ENCODE peak calls at places on chromosomes 7 and 10, in five cellular contexts. R, O, F, A and N are unnamed samples.
A peak's percentile ranks its signal among the peaks of the same experiment; 100 is the strongest.

GRCh38 chr7:147803625-147804024 is 786.9 kb upstream of the C7orf33 start:
- DNase-seq in R (no peak), O (no peak), F (no peak), A (no peak), N (no peak)

GRCh38 chr10:104139221-104139620 is 17.2 kb downstream of the SFR1 start:
- DNase-seq in R (no peak), O (no peak), F (no peak), A (no peak), N (no peak)

GRCh38 chr10:122163182-122164027 is 107.7 kb upstream of the BTBD16 start:
- DNase-seq in R (no peak), O (no peak), F (no peak), A (no peak), N (no peak)

GRCh38 chr7:9876053-9876452 is 1097.6 kb upstream of the PHF14 start:
- DNase-seq in R (no peak), O (no peak), F (no peak), A (no peak), N (no peak)

GRCh38 chr10:71741671-71742070 is 22.1 kb upstream of the C10orf105 start:
- DNase-seq in R (no peak), O (no peak), F (no peak), A (no peak), N (no peak)

GRCh38 chr7:90605055-90605454 is 8.9 kb downstream of the CDK14 start:
- DNase-seq in R (no peak), O (no peak), F (no peak), A (no peak), N (no peak)

GRCh38 chr7:70695804-70696104 is 436.2 kb upstream of the GALNT17 start:
- DNase-seq in R (peak; percentile 54), O (no peak), F (peak; percentile 12), A (no peak), N (no peak)

GRCh38 chr10:26721561-26721960 is 24.1 kb downstream of the PDSS1 start:
- DNase-seq in R (no peak), O (no peak), F (peak; percentile 5), A (no peak), N (no peak)

GRCh38 chr10:126674741-126675515 is 4.4 kb upstream of the C10orf90 start:
- DNase-seq in R (no peak), O (no peak), F (no peak), A (no peak), N (no peak)

GRCh38 chr10:75195035-75195763 is 15.4 kb upstream of the VDAC2 start:
- DNase-seq in R (no peak), O (no peak), F (no peak), A (no peak), N (no peak)

GRCh38 chr10:8052344-8052969 is 2.0 kb upstream of the GATA3 start:
- DNase-seq in R (peak; percentile 19), O (no peak), F (no peak), A (no peak), N (no peak)

GRCh38 chr7:97145068-97145467 is 27.6 kb downstream of the SDHAF3 start:
- DNase-seq in R (no peak), O (no peak), F (no peak), A (no peak), N (no peak)

GRCh38 chr7:111292026-111292430 is 201.1 kb downstream of the LRRN3 start:
- DNase-seq in R (no peak), O (no peak), F (no peak), A (no peak), N (no peak)

GRCh38 chr7:7808156-7808555 is 89.7 kb upstream of the RPA3 start:
- DNase-seq in R (no peak), O (no peak), F (no peak), A (no peak), N (no peak)

GRCh38 chr7:50529093-50529862 is 35.9 kb downstream of the DDC start:
- DNase-seq in R (no peak), O (no peak), F (no peak), A (no peak), N (no peak)

GRCh38 chr7:2000153-2000687 is 232.5 kb downstream of the MAD1L1 start:
- DNase-seq in R (no peak), O (no peak), F (no peak), A (peak; percentile 9), N (no peak)

GRCh38 chr10:63466168-63466935 is 575 bp upstream of the JMJD1C start:
- DNase-seq in R (peak; percentile 54), O (peak; percentile 62), F (peak; percentile 56), A (peak; percentile 46), N (peak; percentile 53)

GRCh38 chr7:1385809-1386622 is 73.3 kb downstream of the MICALL2 start:
- DNase-seq in R (no peak), O (no peak), F (no peak), A (no peak), N (no peak)

GRCh38 chr10:69359089-69360025 is 57.4 kb downstream of the TACR2 start:
- DNase-seq in R (no peak), O (no peak), F (no peak), A (no peak), N (no peak)

GRCh38 chr10:38118072-38118807 is 24.1 kb downstream of the ZNF37A start:
- DNase-seq in R (no peak), O (no peak), F (no peak), A (no peak), N (no peak)

GRCh38 chr10:58334817-58335305 is at the start of gene UBE2D1:
- DNase-seq in R (peak; percentile 93), O (peak; percentile 83), F (peak; percentile 80), A (peak; percentile 94), N (peak; percentile 85)
- TF ChIP-seq CTCF in R (no peak), O (no peak), F (peak; percentile 27), A (peak; percentile 55), N (no peak)

GRCh38 chr10:79155301-79156081 is 86.7 kb downstream of the ZMIZ1 start:
- DNase-seq in R (no peak), O (peak; percentile 41), F (no peak), A (peak; percentile 47), N (no peak)
- TF ChIP-seq CTCF in R (no peak), O (peak; percentile 6), F (no peak), A (peak; percentile 39), N (no peak)

DNA sequence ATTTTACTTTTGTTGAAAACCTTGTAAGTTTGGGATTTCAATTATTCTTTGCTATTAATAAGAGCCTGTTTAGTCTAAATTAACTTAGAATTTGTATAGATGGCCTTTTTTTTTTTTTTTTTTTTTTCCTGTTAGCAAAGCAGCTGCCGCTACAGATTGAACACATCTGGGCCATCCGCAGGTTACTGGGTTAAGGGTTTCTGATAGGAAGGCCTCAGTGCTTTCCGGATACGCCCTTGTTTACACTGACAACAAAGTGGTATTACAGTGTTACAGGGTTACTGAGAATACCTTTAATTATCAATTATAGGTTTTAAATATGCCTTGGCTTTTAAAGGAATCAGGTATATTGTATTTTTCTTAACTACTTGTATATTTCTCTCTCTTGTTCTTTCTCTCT is 76.8 kb downstream of the PTN start:
- DNase-seq in R (no peak), O (no peak), F (no peak), A (no peak), N (no peak)
- TF ChIP-seq CTCF in R (no peak), O (no peak), F (no peak), A (no peak), N (no peak)

DNA sequence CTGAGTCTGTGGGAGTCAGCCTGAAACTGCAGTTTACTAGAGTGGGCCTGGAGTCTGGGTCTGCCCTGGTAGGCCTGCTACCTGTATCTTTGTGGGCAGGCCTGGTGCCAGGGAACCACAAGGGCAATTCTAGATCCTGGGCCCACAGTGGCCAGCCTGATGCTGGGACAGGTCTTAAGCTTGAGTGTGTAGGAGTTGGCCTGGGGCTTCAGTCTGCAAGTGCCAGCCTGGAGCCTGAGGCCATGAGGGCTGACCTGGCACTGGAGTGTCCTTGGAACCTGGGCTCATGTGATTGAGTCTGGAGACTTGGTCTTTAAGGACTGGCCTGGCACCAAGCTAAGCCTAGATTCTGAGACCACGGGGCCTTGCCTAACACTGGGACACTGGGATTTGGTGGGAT is 245.7 kb upstream of the TEX47 start:
- DNase-seq in R (no peak), O (no peak), F (no peak), A (no peak), N (no peak)
- TF ChIP-seq CTCF in R (no peak), O (no peak), F (no peak), A (no peak), N (no peak)

DNA sequence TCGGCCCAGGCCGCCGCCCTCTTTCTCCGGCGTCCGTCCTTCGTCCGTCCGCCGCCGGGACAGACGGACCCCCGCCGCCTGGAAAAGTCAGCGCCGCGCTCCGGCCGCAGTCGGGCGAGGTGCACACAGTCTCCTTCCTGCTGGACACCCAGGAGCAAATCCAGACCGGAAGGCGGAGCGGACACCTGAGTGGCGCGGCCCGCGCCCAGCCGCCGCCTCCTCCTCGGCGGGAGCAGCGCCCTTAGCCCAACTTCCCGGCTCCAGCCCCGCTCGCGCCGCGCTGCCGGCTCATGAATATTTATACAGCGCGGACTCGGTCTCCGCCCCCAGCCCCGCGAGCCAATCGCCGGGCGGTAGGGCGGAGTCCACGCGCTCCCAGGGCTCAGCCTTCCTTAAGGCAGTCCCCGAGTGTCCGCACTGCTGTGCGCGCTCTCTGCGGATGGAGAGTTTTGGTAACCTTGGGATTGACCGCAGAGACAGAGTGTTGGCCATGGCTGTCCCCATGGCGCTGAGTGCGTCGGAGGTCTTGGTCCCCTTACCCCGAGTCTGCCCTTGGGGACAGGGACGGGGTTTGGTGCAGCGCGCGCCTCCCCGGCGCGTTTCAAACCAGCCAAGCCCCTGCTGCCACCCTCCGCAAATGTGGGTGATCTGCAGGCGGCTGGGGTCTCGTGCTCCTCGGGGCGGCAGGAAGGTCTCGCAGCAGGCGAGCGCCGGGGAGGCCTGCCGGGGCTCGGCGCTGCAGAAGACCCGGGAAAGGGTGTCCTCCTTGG is at the start of gene FZD8:
- DNase-seq in R (peak; percentile 91), O (peak; percentile 85), F (peak; percentile 80), A (peak; percentile 92), N (peak; percentile 88)
- TF ChIP-seq CTCF in R (no peak), O (no peak), F (peak; percentile 54), A (peak; percentile 28), N (no peak)